ENCODE peak calls at places on chromosome 12, in six cellular contexts. B, Y, I, U, K and H are unnamed samples.

GRCh38 chr12:107320031-107320928 is 226.9 kb upstream of the CRY1 start:
- DNase-seq in K (no peak), I (peak; percentile 90), U (no peak), B (peak; percentile 54), Y (no peak), H (peak; percentile 81)

GRCh38 chr12:131403676-131404075 is 307.2 kb upstream of the SFSWAP start:
- DNase-seq in Y (no peak), K (no peak), U (no peak), I (no peak), B (no peak), H (no peak)

GRCh38 chr12:71999795-72000194 is 61.1 kb downstream of the TPH2 start:
- DNase-seq in B (no peak), Y (no peak), U (no peak), K (no peak), I (no peak), H (no peak)

GRCh38 chr12:76883826-76884225 is 5.0 kb upstream of the CSRP2 start:
- DNase-seq in U (no peak), B (no peak), K (no peak), Y (peak; percentile 80), I (no peak), H (no peak)

GRCh38 chr12:58247633-58248032 is 306.3 kb downstream of the ATP23 start:
- DNase-seq in K (no peak), I (no peak), B (no peak), Y (no peak), U (no peak), H (no peak)

GRCh38 chr12:39348523-39348922 is 94.4 kb downstream of the KIF21A start:
- DNase-seq in I (no peak), K (no peak), U (no peak), B (no peak), Y (no peak), H (no peak)

GRCh38 chr12:67062193-67062592 is 207.0 kb upstream of the CAND1 start:
- DNase-seq in U (no peak), K (no peak), Y (no peak), B (no peak), I (no peak), H (no peak)

GRCh38 chr12:9710584-9711375 is 22.1 kb downstream of the CLECL1 start:
- DNase-seq in I (no peak), U (no peak), B (no peak), Y (no peak), K (no peak), H (no peak)

GRCh38 chr12:22321018-22321605 is 13.4 kb downstream of the ST8SIA1 start:
- DNase-seq in B (no peak), U (no peak), I (no peak), Y (no peak), K (no peak), H (no peak)

GRCh38 chr12:85280138-85280983 is at the start of gene ALX1:
- DNase-seq in B (no peak), I (no peak), U (no peak), K (peak; percentile 19), Y (peak; percentile 60), H (peak; percentile 77)

GRCh38 chr12:1873531-1874149 is 44.8 kb downstream of the CACNA2D4 start:
- DNase-seq in Y (no peak), U (no peak), B (no peak), K (no peak), I (no peak), H (no peak)

GRCh38 chr12:57836442-57837375 is 9.8 kb downstream of the CTDSP2 start:
- DNase-seq in U (peak; percentile 89), K (no peak), I (peak; percentile 45), B (no peak), Y (peak; percentile 78), H (no peak)

GRCh38 chr12:126027816-126028215 is 962.6 kb downstream of the AACS start:
- DNase-seq in K (no peak), I (no peak), B (no peak), Y (no peak), U (no peak), H (no peak)

GRCh38 chr12:119683413-119683812 is 15.5 kb downstream of the PRKAB1 start:
- DNase-seq in K (no peak), U (no peak), Y (no peak), B (no peak), I (no peak), H (no peak)

GRCh38 chr12:89333564-89334252 is 18.6 kb downstream of the DUSP6 start:
- DNase-seq in I (peak; percentile 57), B (no peak), Y (no peak), U (no peak), K (no peak), H (no peak)

GRCh38 chr12:123094349-123095073 is 56.4 kb downstream of the PITPNM2 start:
- DNase-seq in Y (no peak), B (no peak), U (no peak), K (peak; percentile 43), I (no peak), H (peak; percentile 76)

GRCh38 chr12:49664591-49665146 is 41.3 kb downstream of the PRPF40B start:
- DNase-seq in K (no peak), B (no peak), U (peak; percentile 32), Y (no peak), I (no peak), H (no peak)

GRCh38 chr12:100986595-100987547 is 192.3 kb downstream of the ANO4 start:
- DNase-seq in Y (no peak), U (no peak), B (no peak), I (no peak), K (no peak), H (no peak)

GRCh38 chr12:87365423-87365822 is 663.8 kb downstream of the C12orf50 start:
- DNase-seq in U (no peak), I (no peak), B (no peak), K (no peak), Y (no peak), H (no peak)

GRCh38 chr12:76790564-76791552 is 26.9 kb downstream of the ZDHHC17 start:
- DNase-seq in I (no peak), Y (no peak), K (peak; percentile 19), B (no peak), U (no peak), H (peak; percentile 40)

GRCh38 chr12:76030378-76031080 is 1.0 kb downstream of the PHLDA1 start:
- DNase-seq in Y (peak; percentile 73), U (peak; percentile 85), K (no peak), B (peak; percentile 67), I (peak; percentile 68), H (no peak)

GRCh38 chr12:104768033-104768432 is 190.1 kb downstream of the SLC41A2 start:
- DNase-seq in U (no peak), Y (no peak), I (no peak), K (no peak), B (no peak), H (no peak)

GRCh38 chr12:83261998-83262397 is 575.3 kb downstream of the TMTC2 start:
- DNase-seq in I (no peak), U (no peak), Y (no peak), B (no peak), K (no peak), H (peak; percentile 3)

GRCh38 chr12:93778306-93778705 is 101.1 kb downstream of the CRADD start:
- DNase-seq in U (no peak), Y (no peak), B (no peak), K (no peak), I (no peak), H (no peak)

GRCh38 chr12:54159549-54159948 is 29.2 kb downstream of the SMUG1 start:
- DNase-seq in B (no peak), K (no peak), U (no peak), Y (no peak), I (no peak), H (no peak)

GRCh38 chr12:5260591-5261086 is 171.3 kb upstream of the NTF3 start:
- DNase-seq in U (no peak), B (no peak), K (no peak), Y (no peak), I (no peak), H (no peak)

GRCh38 chr12:109611223-109611622 is 37.6 kb downstream of the MVK start:
- DNase-seq in B (no peak), Y (peak; percentile 3), K (no peak), I (no peak), U (no peak), H (no peak)

GRCh38 chr12:84842406-84843013 is 70.1 kb downstream of the SLC6A15 start:
- DNase-seq in U (no peak), B (no peak), K (peak; percentile 54), Y (no peak), I (no peak), H (peak; percentile 22)

GRCh38 chr12:2963154-2963759 is 4.1 kb downstream of the TEAD4 start:
- DNase-seq in U (no peak), Y (no peak), K (no peak), I (no peak), B (no peak), H (no peak)

GRCh38 chr12:46153267-46153872 is 115.5 kb downstream of the SLC38A1 start:
- DNase-seq in I (no peak), B (no peak), Y (no peak), K (peak; percentile 21), U (no peak), H (peak; percentile 49)

GRCh38 chr12:101608301-101609133 is 13.7 kb downstream of the MYBPC1 start:
- DNase-seq in B (no peak), Y (no peak), K (no peak), U (no peak), I (no peak), H (no peak)

GRCh38 chr12:105235299-105235746 is 651 bp downstream of the APPL2 start:
- DNase-seq in B (no peak), Y (no peak), K (no peak), U (no peak), I (no peak), H (peak; percentile 13)

GRCh38 chr12:15899282-15899870 is 11.8 kb upstream of the DERA start:
- DNase-seq in B (no peak), Y (no peak), U (no peak), I (no peak), K (no peak), H (no peak)

GRCh38 chr12:67798763-67799162 is 150.2 kb downstream of the DYRK2 start:
- DNase-seq in U (no peak), K (no peak), Y (no peak), I (no peak), B (no peak), H (no peak)

GRCh38 chr12:10218021-10218420 is 5.3 kb downstream of the GABARAPL1 start:
- DNase-seq in Y (no peak), K (no peak), B (no peak), U (no peak), I (no peak), H (no peak)

GRCh38 chr12:75236206-75236605 is 26.6 kb upstream of the KCNC2 start:
- DNase-seq in B (no peak), Y (no peak), U (no peak), I (no peak), K (no peak), H (no peak)

GRCh38 chr12:26787125-26787495 is 45.9 kb downstream of the ITPR2 start:
- DNase-seq in B (no peak), K (no peak), Y (no peak), I (no peak), U (no peak), H (no peak)

GRCh38 chr12:131118366-131118765 is 164.7 kb downstream of the ADGRD1 start:
- DNase-seq in Y (no peak), U (peak; percentile 36), K (no peak), I (no peak), B (no peak), H (no peak)

GRCh38 chr12:50581226-50582184 is 76.7 kb downstream of the DIP2B start:
- DNase-seq in B (no peak), K (no peak), U (no peak), I (no peak), Y (no peak), H (no peak)